ENCODE peak calls at places on chromosomes 16 and 17, in five cellular contexts. I is AG04450, Z is GM23338, B is body of pancreas, Q is transverse colon. Y is an unnamed sample.

GRCh38 chr16:72805486-72805885 is 242.4 kb downstream of the ZFHX3 start:
- DNase-seq in Z (no peak), B (no peak), Q (no peak), I (no peak), Y (no peak)

GRCh38 chr17:73043686-73044581 is 48.6 kb downstream of the SLC39A11 start:
- DNase-seq in I (peak), Q (no peak), B (no peak), Z (no peak), Y (no peak)

GRCh38 chr16:88779406-88780099 is 5.5 kb downstream of the PIEZO1 start:
- DNase-seq in I (no peak), Q (no peak), B (no peak), Z (peak), Y (no peak)

GRCh38 chr17:83199500-83200201 is 120.2 kb downstream of the METRNL start:
- DNase-seq in B (peak), I (no peak), Q (peak), Z (no peak), Y (no peak)

GRCh38 chr16:4795181-4795827 is at the start of gene SMIM22:
- DNase-seq in Q (peak), B (peak), Z (peak), I (no peak), Y (no peak)

GRCh38 chr17:54009502-54009901 is 186.8 kb downstream of the KIF2B start:
- DNase-seq in I (no peak), Q (no peak), Z (no peak), B (no peak), Y (no peak)

GRCh38 chr17:47239663-47240374 is 13.8 kb upstream of the ITGB3 start:
- DNase-seq in Z (no peak), I (peak), B (peak), Q (peak), Y (peak)

GRCh38 chr17:19347323-19348080 is 15.0 kb downstream of the B9D1 start:
- DNase-seq in Q (no peak), I (no peak), B (no peak), Z (no peak), Y (no peak)

GRCh38 chr16:29126057-29126494 is 141.2 kb downstream of the LAT start:
- DNase-seq in B (no peak), Z (peak), Q (no peak), I (no peak), Y (no peak)

GRCh38 chr16:71780521-71781089 is 28.0 kb downstream of the AP1G1 start:
- DNase-seq in Z (no peak), I (no peak), B (no peak), Q (no peak), Y (no peak)

DNA sequence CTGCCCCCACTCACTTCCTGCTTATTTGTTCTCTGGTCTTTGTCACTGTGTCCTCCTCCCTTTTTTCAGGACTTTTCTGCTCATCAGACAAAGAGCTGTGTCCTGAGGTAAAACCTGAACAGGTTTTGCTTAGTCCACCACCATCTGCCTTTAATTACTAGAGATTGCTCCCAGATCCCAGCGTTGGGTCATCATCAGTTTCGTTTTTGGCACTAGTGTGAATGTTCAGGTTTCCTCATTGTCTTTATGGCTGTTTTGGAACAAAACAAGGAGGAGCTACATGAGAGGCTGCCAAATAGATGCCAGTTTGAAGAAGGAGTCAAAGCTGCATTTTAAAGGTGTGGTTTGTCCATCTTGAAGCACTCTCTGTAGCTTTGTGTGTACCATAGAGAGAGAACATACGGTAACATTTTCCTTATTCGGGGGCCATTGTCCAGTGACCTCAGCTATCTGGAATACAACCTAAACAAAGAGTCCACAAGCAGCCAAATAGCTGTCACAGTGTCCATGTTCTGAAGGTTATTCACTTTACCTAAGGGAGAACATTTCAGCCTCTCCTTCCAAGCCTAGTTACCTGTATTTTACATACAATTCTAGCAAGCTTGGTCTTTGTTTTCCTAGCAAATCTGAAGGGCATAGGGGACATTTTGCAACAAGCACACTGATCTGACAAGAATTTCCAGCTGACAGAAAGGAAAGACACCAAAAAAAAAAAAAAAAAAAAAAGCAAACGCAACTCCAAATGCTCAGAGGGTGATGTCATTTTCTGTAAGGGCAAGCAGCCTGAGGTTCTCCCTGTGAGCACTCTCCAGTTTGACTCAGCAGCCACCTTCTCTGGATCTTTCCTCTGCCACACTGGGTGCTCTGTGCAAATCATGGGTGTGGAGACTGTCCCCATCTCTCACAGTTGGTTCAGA is 196.1 kb downstream of the NTN1 start:
- DNase-seq in I (peak), Z (no peak), B (no peak), Q (no peak), Y (peak)
- H3K27ac ChIP-seq in I (peak), Z (no peak), B (peak), Q (peak), Y (peak)

GRCh38 chr17:42603318-42603717 is 5.9 kb downstream of the RETREG3 start:
- DNase-seq in Q (no peak), B (no peak), Z (no peak), I (no peak), Y (no peak)
- H3K27ac ChIP-seq in Q (no peak), B (no peak), Z (no peak), I (no peak), Y (no peak)

DNA sequence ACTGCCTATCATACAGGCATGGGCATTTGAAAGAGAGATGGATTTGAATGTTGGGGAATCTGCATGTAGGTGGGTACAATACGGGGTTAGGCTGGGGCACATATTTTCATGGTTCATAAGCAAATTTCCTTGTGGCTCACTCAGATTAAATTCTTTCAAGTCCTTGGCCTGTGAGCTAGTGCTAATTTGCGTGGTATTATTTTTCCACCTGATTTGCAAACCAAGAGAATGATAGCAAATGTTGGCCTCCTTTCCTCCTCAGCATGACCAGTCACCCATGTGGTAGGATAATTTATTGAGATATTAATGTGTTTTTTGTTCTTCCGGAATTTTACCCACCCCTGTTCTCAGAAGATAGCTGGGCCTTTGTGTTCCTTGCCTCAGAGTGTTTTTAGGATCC is 22.9 kb downstream of the FAM20A start:
- DNase-seq in Q (no peak), I (no peak), Z (no peak), B (no peak), Y (no peak)
- H3K27ac ChIP-seq in Q (no peak), I (no peak), Z (no peak), B (no peak), Y (no peak)

GRCh38 chr16:57531253-57531575 is 5.2 kb downstream of the CCDC102A start:
- DNase-seq in B (no peak), Z (no peak), I (no peak), Q (no peak), Y (no peak)

GRCh38 chr16:57531635-57532220 is 4.6 kb downstream of the CCDC102A start:
- DNase-seq in I (no peak), Q (no peak), B (no peak), Z (no peak), Y (no peak)

GRCh38 chr16:57530104-57530522 is 6.3 kb downstream of the CCDC102A start:
- DNase-seq in I (peak), Q (peak), B (no peak), Z (no peak), Y (no peak)

GRCh38 chr16:57529324-57530103 is 6.9 kb downstream of the CCDC102A start:
- DNase-seq in Q (peak), I (no peak), Z (peak), B (no peak), Y (no peak)

DNA sequence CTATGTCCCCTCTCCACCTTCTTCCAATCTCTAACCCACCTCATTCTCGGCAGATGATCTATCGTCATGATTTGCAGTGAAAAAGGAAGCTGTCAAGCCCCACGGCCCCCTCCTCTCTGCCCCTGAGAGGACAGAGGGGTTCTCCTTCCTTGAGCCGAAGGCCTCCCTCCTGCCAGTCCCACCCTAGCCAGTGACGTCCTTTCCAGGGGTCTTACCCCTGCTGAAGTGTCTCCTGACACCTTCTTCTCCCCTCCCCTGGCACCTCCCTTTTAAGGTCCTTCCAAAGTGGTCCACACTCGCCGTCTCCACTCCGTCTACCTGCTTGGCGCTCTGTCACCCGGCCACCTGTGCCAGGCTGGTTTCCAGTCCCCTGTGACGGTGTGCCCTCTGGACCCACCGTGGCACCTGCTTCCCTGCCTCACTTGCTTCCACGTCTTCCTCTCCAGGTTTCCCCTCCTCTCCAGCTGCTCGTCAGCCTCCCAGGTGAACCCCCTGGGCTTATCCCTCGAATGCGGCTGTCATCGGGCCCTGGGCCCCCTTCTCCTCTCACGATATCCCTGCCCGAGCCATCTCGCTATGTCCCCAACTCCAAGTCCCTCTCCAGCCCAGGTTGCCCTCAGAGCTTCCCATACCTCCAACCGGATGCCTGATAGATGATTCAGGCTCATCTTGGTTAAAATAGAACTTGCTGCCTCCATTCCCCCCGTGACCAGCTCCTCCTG is 5.7 kb downstream of the CCDC102A start:
- DNase-seq in Q (peak), B (no peak), I (no peak), Z (no peak), Y (no peak)
- H3K27ac ChIP-seq in Q (peak), B (no peak), I (no peak), Z (no peak), Y (no peak)

DNA sequence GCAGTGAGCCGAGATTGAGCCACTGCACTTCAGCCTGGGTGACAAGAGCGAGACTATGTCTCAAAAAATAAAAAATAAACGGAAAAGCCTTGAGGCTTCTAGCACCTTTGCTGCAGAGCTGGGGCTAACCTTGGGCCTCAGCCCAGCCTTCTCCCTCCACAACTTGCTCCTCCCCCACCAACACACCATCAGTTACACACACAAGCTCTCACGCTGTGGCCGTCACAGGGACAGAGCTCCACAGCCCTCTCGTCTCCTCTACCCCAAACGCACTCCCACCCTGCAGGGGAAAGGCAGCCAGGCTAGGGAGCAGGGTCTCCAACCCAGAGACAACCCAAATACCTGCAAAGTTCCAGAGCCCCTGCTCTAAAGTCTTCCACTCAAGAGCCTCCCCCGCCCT is 22.0 kb upstream of the MRPS23 start:
- DNase-seq in I (no peak), B (peak), Q (no peak), Z (no peak), Y (no peak)
- H3K27ac ChIP-seq in I (no peak), B (peak), Q (no peak), Z (no peak), Y (no peak)

Y was measured in epithelial cell of prostate.